ENCODE peak calls at places on chromosome 14, in seven cellular contexts. Z, W, M, U, D, O and K are unnamed samples.
A peak's percentile ranks its signal among the peaks of the same experiment; 100 is the strongest.

GRCh38 chr14:102055181-102055901 is 31.5 kb downstream of the HSP90AA1 start:
- DNase-seq in Z (no peak), W (peak; percentile 78), M (no peak), U (peak; percentile 17), D (peak; percentile 77), O (no peak), K (no peak)

GRCh38 chr14:63542231-63542999 is 762 bp downstream of the PPP2R5E start:
- DNase-seq in Z (peak; percentile 7), W (peak; percentile 20), M (peak; percentile 66), U (no peak), D (no peak), O (peak; percentile 34), K (no peak)

GRCh38 chr14:44620106-44621019 is 113.3 kb upstream of the FSCB start:
- DNase-seq in Z (no peak), W (no peak), M (no peak), U (no peak), D (no peak), O (no peak), K (no peak)

GRCh38 chr14:99095369-99095768 is 176.6 kb downstream of the BCL11B start:
- DNase-seq in Z (no peak), W (no peak), M (no peak), U (no peak), D (no peak), O (no peak), K (no peak)

GRCh38 chr14:79404874-79405273 is 806.4 kb downstream of the DIO2 start:
- DNase-seq in Z (no peak), W (no peak), M (no peak), U (no peak), D (peak; percentile 23), O (no peak), K (no peak)

GRCh38 chr14:64440494-64440893 is 24.8 kb upstream of the AKAP5 start:
- DNase-seq in Z (no peak), W (no peak), M (no peak), U (peak; percentile 17), D (no peak), O (no peak), K (no peak)

GRCh38 chr14:72262771-72263170 is 330.5 kb downstream of the RGS6 start:
- DNase-seq in Z (no peak), W (no peak), M (no peak), U (no peak), D (no peak), O (no peak), K (no peak)

GRCh38 chr14:51719970-51720369 is 68.3 kb downstream of the FRMD6 start:
- DNase-seq in Z (no peak), W (no peak), M (no peak), U (no peak), D (no peak), O (no peak), K (no peak)

GRCh38 chr14:21680072-21680471 is 6.5 kb upstream of the OR4E1 start:
- DNase-seq in Z (no peak), W (peak; percentile 65), M (no peak), U (no peak), D (peak; percentile 67), O (no peak), K (no peak)

GRCh38 chr14:54306806-54307205 is 90.0 kb upstream of the CDKN3 start:
- DNase-seq in Z (no peak), W (no peak), M (no peak), U (no peak), D (no peak), O (no peak), K (no peak)

GRCh38 chr14:74018029-74018703 is 922 bp downstream of the ENTPD5 start:
- DNase-seq in Z (no peak), W (peak; percentile 84), M (no peak), U (peak; percentile 32), D (peak; percentile 80), O (no peak), K (no peak)

GRCh38 chr14:99242816-99243795 is 28.9 kb downstream of the BCL11B start:
- DNase-seq in Z (peak; percentile 55), W (peak; percentile 56), M (no peak), U (no peak), D (no peak), O (no peak), K (no peak)

GRCh38 chr14:28577711-28578131 is 188.9 kb upstream of the FOXG1 start:
- DNase-seq in Z (no peak), W (peak; percentile 63), M (no peak), U (no peak), D (peak; percentile 92), O (no peak), K (no peak)

GRCh38 chr14:60861545-60862147 is 119.2 kb downstream of the TRMT5 start:
- DNase-seq in Z (no peak), W (no peak), M (no peak), U (no peak), D (no peak), O (no peak), K (no peak)

GRCh38 chr14:21101802-21102413 is 1.0 kb downstream of the TMEM253 start:
- DNase-seq in Z (no peak), W (peak; percentile 35), M (no peak), U (no peak), D (no peak), O (no peak), K (no peak)

GRCh38 chr14:42214981-42215491 is 608.4 kb downstream of the LRFN5 start:
- DNase-seq in Z (no peak), W (peak; percentile 98), M (no peak), U (peak; percentile 44), D (peak; percentile 81), O (no peak), K (no peak)

GRCh38 chr14:65101631-65102440 is 481 bp downstream of the MAX start:
- DNase-seq in Z (peak; percentile 49), W (peak; percentile 4), M (peak; percentile 69), U (no peak), D (no peak), O (peak; percentile 41), K (no peak)

GRCh38 chr14:20530771-20531571 is 25.6 kb downstream of the RNASE10 start:
- DNase-seq in Z (peak; percentile 72), W (peak; percentile 53), M (peak; percentile 79), U (no peak), D (peak; percentile 63), O (peak; percentile 61), K (no peak)

GRCh38 chr14:99035268-99035667 is 236.7 kb downstream of the BCL11B start:
- DNase-seq in Z (no peak), W (peak; percentile 45), M (peak; percentile 72), U (no peak), D (peak; percentile 33), O (no peak), K (no peak)

GRCh38 chr14:59819446-59820088 is 51.0 kb downstream of the RTN1 start:
- DNase-seq in Z (no peak), W (no peak), M (no peak), U (no peak), D (no peak), O (no peak), K (peak; percentile 85)

GRCh38 chr14:21671371-21671770 is 2.2 kb downstream of the OR4E1 start:
- DNase-seq in Z (no peak), W (no peak), M (no peak), U (no peak), D (no peak), O (no peak), K (no peak)

GRCh38 chr14:102930138-102930752 is 7.8 kb downstream of the AMN start:
- DNase-seq in Z (no peak), W (no peak), M (no peak), U (no peak), D (no peak), O (peak; percentile 35), K (no peak)

GRCh38 chr14:94548999-94549985 is 11.9 kb upstream of the SERPINA4 start:
- DNase-seq in Z (peak; percentile 51), W (peak; percentile 9), M (peak; percentile 74), U (no peak), D (peak; percentile 57), O (peak; percentile 82), K (no peak)

GRCh38 chr14:70036665-70037064 is 152.1 kb downstream of the SLC8A3 start:
- DNase-seq in Z (no peak), W (no peak), M (no peak), U (no peak), D (no peak), O (peak; percentile 24), K (no peak)

GRCh38 chr14:64943981-64944520 is 1.5 kb upstream of the GPX2 start:
- DNase-seq in Z (no peak), W (no peak), M (no peak), U (no peak), D (no peak), O (no peak), K (no peak)

GRCh38 chr14:73102806-73103497 is 33.4 kb upstream of the PSEN1 start:
- DNase-seq in Z (no peak), W (no peak), M (no peak), U (no peak), D (no peak), O (no peak), K (no peak)

GRCh38 chr14:104932676-104933631 is 8.3 kb downstream of the PLD4 start:
- DNase-seq in Z (peak; percentile 89), W (peak; percentile 46), M (peak; percentile 93), U (peak; percentile 8), D (peak; percentile 66), O (peak; percentile 91), K (peak; percentile 94)
- TF ChIP-seq CTCF in Z (peak; percentile 54), W (peak; percentile 79), M (peak; percentile 87), U (peak; percentile 67), D (peak; percentile 73), O (peak; percentile 79), K (peak; percentile 80)

GRCh38 chr14:25032092-25032784 is 17.7 kb downstream of the STXBP6 start:
- DNase-seq in Z (no peak), W (no peak), M (no peak), U (no peak), D (no peak), O (no peak), K (no peak)
- TF ChIP-seq CTCF in Z (no peak), W (peak; percentile 50), M (no peak), U (peak; percentile 24), D (peak; percentile 13), O (no peak), K (peak; percentile 53)

GRCh38 chr14:105273062-105273461 is 24.7 kb downstream of the BTBD6 start:
- DNase-seq in Z (no peak), W (peak; percentile 15), M (no peak), U (no peak), D (no peak), O (no peak), K (no peak)
- TF ChIP-seq CTCF in Z (no peak), W (no peak), M (no peak), U (no peak), D (no peak), O (no peak), K (no peak)

GRCh38 chr14:46053221-46053620 is 598.4 kb downstream of the RPL10L start:
- DNase-seq in Z (no peak), W (peak; percentile 13), M (no peak), U (no peak), D (no peak), O (no peak), K (no peak)

GRCh38 chr14:46051801-46052200 is 599.8 kb downstream of the RPL10L start:
- DNase-seq in Z (no peak), W (peak; percentile 81), M (no peak), U (no peak), D (no peak), O (no peak), K (no peak)

DNA sequence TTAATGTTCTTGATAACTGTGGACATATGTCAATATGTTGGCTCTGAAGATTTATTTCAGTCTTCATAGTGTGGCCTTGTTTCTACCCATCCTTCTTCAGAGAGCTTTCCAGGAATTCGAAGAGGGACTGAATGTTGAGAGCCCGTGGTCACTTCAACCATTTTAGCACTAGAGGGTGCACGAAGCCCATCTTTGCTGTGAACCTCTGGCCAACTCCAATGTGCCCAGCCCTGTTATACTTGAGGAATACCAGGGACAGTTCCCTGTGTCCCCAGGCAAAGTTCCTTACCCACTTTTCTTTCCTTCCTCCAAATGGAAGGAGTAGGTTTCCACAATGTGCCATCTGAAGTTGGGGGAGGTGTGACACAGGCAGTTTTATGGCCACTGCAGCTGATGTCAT is 603.5 kb downstream of the RPL10L start:
- DNase-seq in Z (no peak), W (peak; percentile 74), M (no peak), U (no peak), D (peak; percentile 49), O (peak; percentile 59), K (no peak)
- TF ChIP-seq CTCF in Z (no peak), W (no peak), M (no peak), U (peak; percentile 28), D (peak; percentile 43), O (no peak), K (no peak)